ENCODE peak calls at places on chromosomes 3 and 15, in five cellular contexts. H is foreskin keratinocyte; B is activated CD8-positive, alpha-beta T cell treated with anti-CD3 and anti-CD28 coated beads for 36 hours; W is heart right ventricle; F is H9. T is an unnamed sample.

GRCh38 chr3:90033242-90033641 is 925.8 kb downstream of the EPHA3 start:
- DNase-seq in H (no peak), B (no peak), W (no peak), F (no peak), T (no peak)

GRCh38 chr3:4548356-4548755 is 55.2 kb downstream of the ITPR1 start:
- DNase-seq in H (no peak), B (no peak), W (no peak), F (no peak), T (no peak)

GRCh38 chr3:173663664-173664063 is 266.1 kb downstream of the NLGN1 start:
- DNase-seq in H (peak), B (no peak), W (no peak), F (no peak), T (no peak)

GRCh38 chr3:113211370-113212154 is at the start of gene BOC:
- DNase-seq in H (peak), B (peak), W (peak), F (peak), T (no peak)

GRCh38 chr3:190718691-190719090 is 143.8 kb downstream of the GMNC start:
- DNase-seq in H (peak), B (no peak), W (no peak), F (no peak), T (no peak)

GRCh38 chr15:95556866-95557225 is 773.7 kb upstream of the NR2F2 start:
- DNase-seq in H (no peak), B (no peak), W (no peak), F (no peak), T (no peak)

GRCh38 chr3:1026395-1026794 is 66.4 kb upstream of the CNTN6 start:
- DNase-seq in H (no peak), B (no peak), W (no peak), F (no peak), T (no peak)

GRCh38 chr3:178518660-178519396 is 17.4 kb upstream of the KCNMB2 start:
- DNase-seq in H (peak), B (no peak), W (no peak), F (no peak), T (no peak)

GRCh38 chr15:41850482-41851166 is 12.0 kb downstream of the PLA2G4B start:
- DNase-seq in H (no peak), B (no peak), W (no peak), F (no peak), T (no peak)

GRCh38 chr15:76636059-76636458 is 269.1 kb downstream of the SCAPER start:
- DNase-seq in H (no peak), B (no peak), W (no peak), F (no peak), T (no peak)

GRCh38 chr3:121424549-121424948 is 121.2 kb downstream of the POLQ start:
- DNase-seq in H (no peak), B (no peak), W (no peak), F (no peak), T (no peak)

GRCh38 chr3:20739814-20740213 is 553.8 kb upstream of the SGO1 start:
- DNase-seq in H (peak), B (no peak), W (no peak), F (no peak), T (no peak)

GRCh38 chr15:31605467-31605931 is 278.9 kb downstream of the KLF13 start:
- DNase-seq in H (peak), B (peak), W (no peak), F (peak), T (no peak)

GRCh38 chr3:192869131-192870027 is 48.3 kb downstream of the MB21D2 start:
- DNase-seq in H (no peak), B (no peak), W (no peak), F (no peak), T (no peak)